ENCODE peak calls at places on chromosomes 11 and 22, in seven cellular contexts. C, U, I, P, Q, J and S are unnamed samples.

GRCh38 chr11:72818971-72819370 is 4.8 kb downstream of the ATG16L2 start:
- DNase-seq in U (no peak), I (no peak), P (peak; percentile 65), J (no peak), C (no peak), Q (no peak), S (no peak)

GRCh38 chr11:89405629-89406028 is 85.5 kb downstream of the NOX4 start:
- DNase-seq in U (no peak), C (no peak), Q (no peak), P (no peak), J (no peak), I (no peak), S (peak; percentile 14)

GRCh38 chr11:15667127-15667725 is 552.5 kb downstream of the INSC start:
- DNase-seq in Q (no peak), U (no peak), C (no peak), P (peak; percentile 70), I (no peak), J (no peak), S (peak; percentile 69)

GRCh38 chr11:69444381-69445130 is 36.9 kb upstream of the LINC01488 start:
- DNase-seq in I (no peak), P (peak; percentile 93), U (peak; percentile 76), J (no peak), Q (no peak), C (no peak), S (peak; percentile 98)

GRCh38 chr11:95922536-95923440 is 1.1 kb downstream of the MTMR2 start:
- DNase-seq in C (no peak), J (no peak), Q (no peak), I (no peak), P (no peak), U (no peak), S (peak; percentile 34)

GRCh38 chr22:37284807-37285355 is 2.6 kb downstream of the CYTH4 start:
- DNase-seq in U (no peak), P (no peak), Q (no peak), I (no peak), J (peak; percentile 61), C (no peak), S (peak; percentile 20)

GRCh38 chr22:48807155-48807554 is 1020.5 kb downstream of the BRD1 start:
- DNase-seq in Q (peak; percentile 18), I (no peak), P (no peak), C (no peak), J (no peak), U (no peak), S (no peak)

GRCh38 chr11:29435421-29435820 is 581.4 kb downstream of the KCNA4 start:
- DNase-seq in P (peak; percentile 4), I (no peak), J (no peak), C (no peak), U (no peak), Q (no peak), S (no peak)

GRCh38 chr11:72238040-72238450 is 5.9 kb downstream of the PHOX2A start:
- DNase-seq in U (no peak), I (peak; percentile 47), Q (peak; percentile 44), P (peak; percentile 67), C (peak; percentile 19), J (peak; percentile 39), S (peak; percentile 72)